ENCODE peak calls at places on chromosomes 12 and 14, in nine cellular contexts. I is A549, W is GM12878, S is K562, M is endothelial cell of umbilical vein, A is HepG2, C is SK-N-SH, X is WTC11, J is NB4. Z is an unnamed sample.
A peak's percentile ranks its signal among the peaks of the same experiment; 100 is the strongest.

GRCh38 chr12:132719954-132720324 is 9.3 kb downstream of the PGAM5 start:
- DNase-seq in X (no peak), W (no peak), S (no peak), M (no peak), J (no peak), I (no peak), C (no peak), A (no peak), Z (no peak)

GRCh38 chr14:58282925-58283593 is 15.3 kb upstream of the ARID4A start:
- DNase-seq in I (no peak), W (no peak), X (no peak), J (no peak), M (no peak), C (no peak), S (no peak), A (no peak), Z (no peak)

GRCh38 chr14:95426116-95426475 is 90.4 kb downstream of the SYNE3 start:
- DNase-seq in S (no peak), A (no peak), I (no peak), W (no peak), X (no peak), M (no peak), C (no peak), J (no peak), Z (no peak)

GRCh38 chr12:93857279-93857894 is 180.2 kb downstream of the CRADD start:
- DNase-seq in I (no peak), J (peak; percentile 18), W (no peak), C (no peak), X (no peak), M (no peak), S (no peak), A (no peak), Z (no peak)

GRCh38 chr14:47674546-47675238 is 713 bp downstream of the MDGA2 start:
- DNase-seq in S (no peak), M (no peak), A (no peak), X (peak; percentile 26), J (no peak), C (peak; percentile 19), I (no peak), W (no peak), Z (no peak)

GRCh38 chr12:66688836-66689439 is 10.1 kb upstream of the GRIP1 start:
- DNase-seq in I (peak; percentile 35), C (peak; percentile 4), J (peak; percentile 52), M (peak; percentile 20), A (peak; percentile 65), X (peak; percentile 82), W (no peak), S (peak; percentile 9), Z (peak; percentile 52)

GRCh38 chr12:82314406-82314892 is 43.7 kb downstream of the CCDC59 start:
- DNase-seq in X (peak; percentile 78), M (no peak), A (peak; percentile 79), W (no peak), S (no peak), J (no peak), I (no peak), C (no peak), Z (no peak)

GRCh38 chr12:31737763-31738162 is 8.9 kb upstream of the AMN1 start:
- DNase-seq in C (no peak), J (no peak), X (no peak), A (no peak), M (no peak), I (no peak), S (no peak), W (no peak), Z (no peak)

GRCh38 chr14:65866906-65867305 is 454.4 kb downstream of the FUT8 start:
- DNase-seq in M (no peak), A (no peak), J (no peak), X (no peak), C (no peak), I (no peak), W (no peak), S (no peak), Z (no peak)

GRCh38 chr12:754871-755562 is 2.6 kb downstream of the WNK1 start:
- DNase-seq in S (peak; percentile 32), A (peak; percentile 70), W (no peak), M (peak; percentile 72), C (peak; percentile 58), X (no peak), I (peak; percentile 84), J (peak; percentile 81), Z (no peak)

GRCh38 chr12:113911971-113912760 is 54.0 kb downstream of the RBM19 start:
- DNase-seq in J (no peak), S (no peak), A (no peak), X (no peak), W (no peak), I (no peak), M (no peak), C (no peak), Z (no peak)

GRCh38 chr12:120290541-120291312 is 976 bp downstream of the RNU4-2 start:
- DNase-seq in C (no peak), S (peak; percentile 30), M (peak; percentile 22), I (peak; percentile 25), J (peak; percentile 55), X (peak; percentile 45), W (no peak), A (peak; percentile 35), Z (no peak)

GRCh38 chr12:91877022-91877421 is 268.6 kb downstream of the BTG1 start:
- DNase-seq in J (peak; percentile 49), W (peak; percentile 20), A (no peak), X (no peak), I (no peak), S (no peak), C (no peak), M (peak; percentile 87), Z (no peak)

GRCh38 chr12:124397399-124397679 is 102.4 kb downstream of the RFLNA start:
- DNase-seq in M (no peak), C (peak; percentile 73), W (no peak), I (no peak), A (no peak), J (no peak), S (no peak), X (no peak), Z (no peak)

GRCh38 chr12:66379613-66380012 is 77.3 kb downstream of the HELB start:
- DNase-seq in X (no peak), J (peak; percentile 40), A (no peak), M (no peak), W (no peak), S (no peak), C (no peak), I (no peak), Z (no peak)

GRCh38 chr12:6941267-6941666 is 2.3 kb upstream of the RNU7-1 start:
- DNase-seq in X (no peak), I (no peak), J (no peak), C (no peak), M (no peak), S (no peak), W (no peak), A (no peak), Z (no peak)

GRCh38 chr12:19382111-19382526 is 57.2 kb upstream of the AEBP2 start:
- DNase-seq in S (no peak), I (peak; percentile 87), W (peak; percentile 46), A (peak; percentile 9), J (peak; percentile 71), M (peak; percentile 65), C (no peak), X (no peak), Z (no peak)

GRCh38 chr12:56229082-56229481 is 769 bp upstream of the SLC39A5 start:
- DNase-seq in A (no peak), I (no peak), C (no peak), X (no peak), W (no peak), J (peak; percentile 74), M (no peak), S (no peak), Z (no peak)

GRCh38 chr14:32629146-32629545 is 300.0 kb downstream of the AKAP6 start:
- DNase-seq in J (no peak), I (no peak), S (no peak), C (no peak), M (no peak), A (no peak), W (no peak), X (no peak), Z (no peak)

GRCh38 chr14:105419305-105420091 is at the start of gene MTA1:
- DNase-seq in S (peak; percentile 74), C (peak; percentile 86), M (no peak), A (peak; percentile 35), J (peak; percentile 63), W (no peak), I (no peak), X (no peak), Z (no peak)

GRCh38 chr14:91367173-91368171 is 50.1 kb downstream of the CCDC88C start:
- DNase-seq in X (no peak), S (no peak), A (no peak), J (peak; percentile 52), C (no peak), M (peak; percentile 40), I (no peak), W (peak; percentile 82), Z (no peak)
- TF ChIP-seq MAX in X (no peak), S (no peak), A (no peak), J (no peak), C (no peak), M (no peak), I (no peak), W (no peak), Z (no peak)

DNA sequence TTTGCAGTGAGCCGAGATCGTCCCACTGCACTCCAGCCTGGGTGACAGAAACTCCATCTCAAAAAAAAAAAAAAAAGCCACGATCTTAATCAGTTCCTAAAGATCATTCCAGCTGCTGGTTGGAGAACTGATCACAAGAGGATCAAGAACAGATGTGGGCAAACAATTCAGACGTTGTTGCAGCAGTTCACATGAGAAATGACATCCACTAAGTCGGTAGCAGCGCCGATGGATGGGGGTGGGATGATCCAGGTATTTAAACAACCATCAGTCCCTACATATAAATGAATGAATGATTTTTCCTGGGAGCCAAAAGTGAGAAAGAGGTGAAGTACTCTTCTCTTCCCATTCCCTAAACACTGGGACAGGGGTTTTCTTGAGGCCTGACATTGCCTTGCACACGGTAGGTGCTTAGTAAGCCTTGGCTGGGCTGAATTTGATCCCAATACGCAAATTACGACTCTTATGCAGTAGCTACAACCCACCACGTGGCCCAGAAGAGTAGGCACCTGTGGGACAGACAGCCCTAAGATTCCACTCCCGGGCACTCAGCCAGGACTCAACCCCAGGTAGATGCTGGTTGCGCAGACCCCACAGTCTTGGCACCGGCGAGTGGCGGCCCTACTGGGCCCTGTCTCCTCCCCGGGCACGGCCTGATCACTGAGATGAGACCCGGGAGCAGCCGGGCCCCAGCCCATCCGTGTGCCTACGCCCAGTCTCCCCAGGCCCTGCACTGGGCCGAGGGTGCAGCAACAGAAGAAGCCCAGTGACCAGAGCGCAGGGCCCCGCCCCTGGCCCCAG is 565 bp downstream of the SPRYD3 start:
- DNase-seq in A (no peak), C (no peak), W (no peak), X (no peak), I (no peak), S (no peak), M (no peak), J (no peak), Z (no peak)
- TF ChIP-seq MAX in A (peak; percentile 67), C (peak; percentile 44), W (no peak), X (peak; percentile 13), I (peak; percentile 65), S (peak; percentile 72), M (peak; percentile 56), J (peak; percentile 85), Z (peak; percentile 72)

GRCh38 chr12:47360771-47361388 is 281.1 kb upstream of the AMIGO2 start:
- DNase-seq in M (peak; percentile 87), S (peak; percentile 17), C (no peak), A (no peak), J (peak; percentile 63), W (no peak), X (no peak), I (no peak), Z (no peak)
- TF ChIP-seq MAX in M (no peak), S (no peak), C (no peak), A (no peak), J (no peak), W (no peak), X (no peak), I (no peak), Z (no peak)

GRCh38 chr14:70619708-70620107 is 19.3 kb upstream of the MED6 start:
- DNase-seq in S (no peak), J (no peak), I (no peak), C (no peak), A (no peak), W (no peak), M (no peak), X (no peak), Z (no peak)
- TF ChIP-seq MAX in S (no peak), J (no peak), I (no peak), C (no peak), A (no peak), W (no peak), M (no peak), X (no peak), Z (no peak)

Z was measured in HCT116.